ENCODE peak calls at places on chromosomes 13 and 19, in eight cellular contexts. U is M059J, Y is H7, A is T-helper 1 cell, X is renal cortical epithelial cell, Q is body of pancreas, W is AG04449, J is erythroblast. N is an unnamed sample.

GRCh38 chr13:111139874-111140561 is 24.9 kb downstream of the ARHGEF7 start:
- DNase-seq in A (no peak), Y (no peak), W (no peak), X (no peak), J (no peak), Q (no peak), U (no peak), N (no peak)

GRCh38 chr13:59776924-59777690 is 386.6 kb downstream of the DIAPH3 start:
- DNase-seq in J (no peak), X (peak), Q (no peak), A (no peak), Y (no peak), U (peak), W (peak), N (no peak)

GRCh38 chr13:32068255-32068654 is 36.7 kb downstream of the FRY start:
- DNase-seq in W (no peak), X (no peak), Q (no peak), J (no peak), Y (no peak), U (no peak), A (no peak), N (no peak)

GRCh38 chr19:42352216-42352892 is 26.9 kb downstream of the MEGF8 start:
- DNase-seq in W (no peak), U (peak), J (peak), X (peak), A (no peak), Y (peak), Q (no peak), N (no peak)

GRCh38 chr13:70203661-70204229 is 95.5 kb upstream of the KLHL1 start:
- DNase-seq in X (no peak), A (no peak), Y (no peak), J (peak), U (peak), Q (no peak), W (no peak), N (no peak)

GRCh38 chr19:17542793-17543582 is 12.5 kb upstream of the COLGALT1 start:
- DNase-seq in W (no peak), U (no peak), A (no peak), J (no peak), Y (no peak), Q (no peak), X (no peak), N (no peak)

GRCh38 chr19:45467115-45467455 is 711 bp upstream of the FOSB start:
- DNase-seq in A (no peak), Q (no peak), U (peak), J (no peak), W (no peak), X (no peak), Y (no peak), N (no peak)

GRCh38 chr13:81207221-81207620 is 866.3 kb upstream of the SPRY2 start:
- DNase-seq in J (no peak), Q (no peak), X (no peak), A (no peak), W (no peak), U (no peak), Y (no peak), N (no peak)

GRCh38 chr19:23771761-23772667 is 13.3 kb upstream of the ZNF681 start:
- DNase-seq in U (peak), J (no peak), W (no peak), X (no peak), Y (no peak), Q (no peak), A (no peak), N (no peak)

GRCh38 chr19:55171440-55171839 is 5.0 kb upstream of the DNAAF3 start:
- DNase-seq in Y (no peak), X (no peak), A (no peak), W (no peak), Q (no peak), U (no peak), J (no peak), N (no peak)

GRCh38 chr13:72141845-72142470 is 275.0 kb upstream of the DACH1 start:
- DNase-seq in J (no peak), Q (no peak), U (peak), Y (no peak), X (no peak), A (no peak), W (no peak), N (no peak)

GRCh38 chr19:49592486-49593232 is 1.7 kb downstream of the PRR12 start:
- DNase-seq in U (no peak), Q (no peak), Y (peak), A (no peak), X (no peak), W (no peak), J (no peak), N (no peak)

GRCh38 chr19:8517551-8518442 is 3.8 kb upstream of the ZNF414 start:
- DNase-seq in U (no peak), A (peak), W (no peak), Y (no peak), Q (no peak), J (peak), X (no peak), N (peak)

GRCh38 chr13:67554296-67554695 is 324.2 kb upstream of the PCDH9 start:
- DNase-seq in Q (no peak), U (no peak), W (no peak), X (no peak), J (peak), A (no peak), Y (no peak), N (no peak)

GRCh38 chr13:34223984-34224383 is 406.0 kb downstream of the RFC3 start:
- DNase-seq in Q (no peak), X (peak), A (no peak), U (peak), W (no peak), Y (no peak), J (no peak), N (no peak)

GRCh38 chr19:56705939-56706338 is 34.4 kb upstream of the ZNF835 start:
- DNase-seq in X (no peak), A (no peak), U (no peak), W (no peak), J (no peak), Y (no peak), Q (no peak), N (no peak)

N was measured in effector memory CD4-positive, alpha-beta T cell.